ENCODE peak calls at places on chromosomes 3 and 15, in seven cellular contexts. E is astrocyte of the cerebellum; P is uterus; W is CD8-positive, alpha-beta T cell; Q is upper lobe of right lung; U is A549; O is heart left ventricle. F is an unnamed sample.

GRCh38 chr3:127760361-127760760 is 62.0 kb downstream of the MGLL start:
- DNase-seq in E (no peak), P (no peak), W (no peak), Q (no peak), U (no peak), O (no peak), F (no peak)

GRCh38 chr3:127997961-127998360 is 54.3 kb upstream of the SEC61A1 start:
- DNase-seq in E (no peak), P (no peak), W (no peak), Q (no peak), U (no peak), O (no peak), F (no peak)

GRCh38 chr15:39889601-39890000 is 30.5 kb downstream of the GPR176 start:
- DNase-seq in E (no peak), P (no peak), W (no peak), Q (no peak), U (no peak), O (no peak), F (no peak)

GRCh38 chr3:30688776-30689175 is 82.4 kb downstream of the TGFBR2 start:
- DNase-seq in E (no peak), P (no peak), W (no peak), Q (no peak), U (peak), O (no peak), F (peak)

GRCh38 chr3:78322780-78323179 is 1282.9 kb downstream of the ROBO2 start:
- DNase-seq in E (no peak), P (no peak), W (no peak), Q (no peak), U (no peak), O (no peak), F (no peak)

GRCh38 chr3:65995030-65995429 is 43.7 kb downstream of the MAGI1 start:
- DNase-seq in E (peak), P (no peak), W (no peak), Q (no peak), U (no peak), O (no peak), F (peak)

GRCh38 chr15:39364721-39365120 is 216.2 kb upstream of the THBS1 start:
- DNase-seq in E (no peak), P (no peak), W (no peak), Q (no peak), U (no peak), O (no peak), F (no peak)

GRCh38 chr3:15667484-15667883 is 65.9 kb downstream of the BTD start:
- DNase-seq in E (no peak), P (no peak), W (no peak), Q (no peak), U (no peak), O (no peak), F (no peak)

GRCh38 chr3:27216955-27217552 is 152.1 kb downstream of the NEK10 start:
- DNase-seq in E (peak), P (no peak), W (no peak), Q (no peak), U (peak), O (no peak), F (peak)

GRCh38 chr3:10268930-10269329 is 20.7 kb downstream of the TATDN2 start:
- DNase-seq in E (no peak), P (no peak), W (no peak), Q (no peak), U (no peak), O (no peak), F (no peak)

GRCh38 chr15:52445553-52445952 is 83.1 kb downstream of the MYO5A start:
- DNase-seq in E (no peak), P (no peak), W (no peak), Q (no peak), U (no peak), O (no peak), F (no peak)

GRCh38 chr3:125556314-125556713 is 36.3 kb upstream of the SNX4 start:
- DNase-seq in E (peak), P (no peak), W (no peak), Q (no peak), U (no peak), O (no peak), F (peak)

GRCh38 chr3:132343018-132343612 is 25.9 kb downstream of the ACP3 start:
- DNase-seq in E (peak), P (peak), W (no peak), Q (no peak), U (peak), O (peak), F (peak)

GRCh38 chr15:55514414-55514850 is 6.4 kb upstream of the DNAAF4 start:
- DNase-seq in E (no peak), P (no peak), W (no peak), Q (peak), U (no peak), O (no peak), F (no peak)

GRCh38 chr15:57890878-57891277 is 174.6 kb downstream of the ALDH1A2 start:
- DNase-seq in E (no peak), P (no peak), W (no peak), Q (no peak), U (no peak), O (no peak), F (no peak)

GRCh38 chr3:169501777-169502320 is 161.7 kb downstream of the MECOM start:
- DNase-seq in E (no peak), P (no peak), W (no peak), Q (no peak), U (no peak), O (no peak), F (no peak)

GRCh38 chr3:69612791-69613190 is 126.5 kb upstream of the MITF start:
- DNase-seq in E (no peak), P (no peak), W (no peak), Q (no peak), U (no peak), O (no peak), F (no peak)

GRCh38 chr3:77232557-77232956 is 192.7 kb downstream of the ROBO2 start:
- DNase-seq in E (no peak), P (no peak), W (no peak), Q (no peak), U (no peak), O (no peak), F (no peak)

GRCh38 chr15:66941791-66942190 is 123.6 kb upstream of the SMAD3 start:
- DNase-seq in E (no peak), P (no peak), W (no peak), Q (no peak), U (no peak), O (peak), F (no peak)

GRCh38 chr3:4060064-4060463 is 243.1 kb upstream of the SETMAR start:
- DNase-seq in E (no peak), P (no peak), W (no peak), Q (no peak), U (no peak), O (no peak), F (peak)

GRCh38 chr3:52171577-52172261 is 17.5 kb upstream of the POC1A start:
- DNase-seq in E (no peak), P (no peak), W (no peak), Q (no peak), U (peak), O (no peak), F (peak)

GRCh38 chr3:142977399-142977728 is 13.9 kb upstream of the PAQR9 start:
- DNase-seq in E (no peak), P (no peak), W (no peak), Q (no peak), U (peak), O (no peak), F (no peak)

GRCh38 chr3:106160396-106160795 is 291.6 kb upstream of the CBLB start:
- DNase-seq in E (no peak), P (no peak), W (no peak), Q (no peak), U (no peak), O (no peak), F (no peak)

GRCh38 chr15:51367322-51367976 is 26.0 kb downstream of the GLDN start:
- DNase-seq in E (no peak), P (no peak), W (no peak), Q (no peak), U (peak), O (no peak), F (peak)

GRCh38 chr3:71752911-71753715 is 542 bp upstream of the GPR27 start:
- DNase-seq in E (no peak), P (no peak), W (no peak), Q (no peak), U (no peak), O (no peak), F (no peak)

GRCh38 chr15:75152382-75153079 is 49.2 kb upstream of the C15orf39 start:
- DNase-seq in E (no peak), P (no peak), W (no peak), Q (no peak), U (no peak), O (no peak), F (no peak)

GRCh38 chr3:186053954-186054353 is 54.9 kb downstream of the ETV5 start:
- DNase-seq in E (no peak), P (no peak), W (no peak), Q (no peak), U (no peak), O (no peak), F (no peak)

GRCh38 chr3:123803521-123803920 is 80.6 kb downstream of the MYLK start:
- DNase-seq in E (no peak), P (no peak), W (no peak), Q (no peak), U (no peak), O (no peak), F (no peak)
- TF ChIP-seq CTCF in E (no peak), P (no peak), W (no peak), Q (no peak), U (no peak), O (no peak), F (no peak)

GRCh38 chr3:122795674-122795969 is 753 bp downstream of the SLC49A4 start:
- DNase-seq in E (no peak), P (no peak), W (no peak), Q (no peak), U (no peak), O (no peak), F (no peak)

GRCh38 chr3:122794779-122795673 is at the start of gene SLC49A4:
- DNase-seq in E (peak), P (peak), W (peak), Q (peak), U (peak), O (peak), F (peak)

GRCh38 chr3:122799322-122799721 is 4.5 kb downstream of the SLC49A4 start:
- DNase-seq in E (no peak), P (no peak), W (no peak), Q (no peak), U (no peak), O (no peak), F (no peak)

GRCh38 chr3:122800031-122800430 is 5.2 kb downstream of the SLC49A4 start:
- DNase-seq in E (no peak), P (no peak), W (no peak), Q (no peak), U (no peak), O (no peak), F (no peak)

GRCh38 chr3:122797291-122797690 is 2.4 kb downstream of the SLC49A4 start:
- DNase-seq in E (no peak), P (no peak), W (no peak), Q (no peak), U (peak), O (no peak), F (no peak)
- H3K4me3 ChIP-seq in E (no peak), P (no peak), W (no peak), Q (no peak), U (no peak), O (no peak), F (no peak)

GRCh38 chr15:79007066-79007465 is 62.2 kb upstream of the CTSH start:
- DNase-seq in E (no peak), P (no peak), W (no peak), Q (no peak), U (peak), O (no peak), F (peak)
- TF ChIP-seq CTCF in E (peak), P (no peak), W (no peak), Q (peak), U (peak), O (peak), F (peak)

GRCh38 chr15:81012588-81012987 is 11.9 kb downstream of the TLNRD1 start:
- DNase-seq in E (no peak), P (no peak), W (no peak), Q (no peak), U (no peak), O (no peak), F (no peak)

GRCh38 chr15:81013396-81013929 is 12.7 kb downstream of the TLNRD1 start:
- DNase-seq in E (no peak), P (no peak), W (no peak), Q (no peak), U (no peak), O (no peak), F (no peak)

GRCh38 chr15:81010086-81010485 is 9.4 kb downstream of the TLNRD1 start:
- DNase-seq in E (no peak), P (no peak), W (no peak), Q (no peak), U (no peak), O (no peak), F (no peak)

GRCh38 chr15:81014446-81015093 is 13.8 kb downstream of the TLNRD1 start:
- DNase-seq in E (no peak), P (no peak), W (no peak), Q (no peak), U (no peak), O (no peak), F (no peak)

DNA sequence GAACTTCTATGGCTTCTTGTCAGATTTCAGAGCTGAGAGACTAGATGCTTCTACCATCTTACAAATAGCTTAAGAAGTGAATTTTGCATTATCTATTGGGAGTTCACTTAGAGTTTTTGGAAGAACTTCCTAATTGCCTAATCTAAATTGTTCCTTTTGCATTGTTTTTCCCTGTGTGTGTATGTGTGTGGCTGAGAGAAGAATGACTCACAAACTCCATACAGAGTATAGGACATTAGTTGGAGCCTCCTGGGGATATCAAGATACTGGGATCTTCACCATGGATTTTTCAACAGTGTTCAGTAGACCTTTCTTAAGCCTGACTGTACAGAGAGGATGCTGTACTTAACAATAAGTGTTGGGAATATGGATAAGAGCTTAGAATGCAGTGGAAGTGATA is 10.9 kb downstream of the TLNRD1 start:
- DNase-seq in E (no peak), P (no peak), W (no peak), Q (no peak), U (no peak), O (no peak), F (peak)
- H3K4me3 ChIP-seq in E (no peak), P (no peak), W (no peak), Q (no peak), U (no peak), O (no peak), F (no peak)

GRCh38 chr3:112088944-112089343 is 2.8 kb downstream of the C3orf52 start:
- DNase-seq in E (no peak), P (no peak), W (no peak), Q (no peak), U (no peak), O (no peak), F (no peak)

GRCh38 chr3:112086857-112087524 is 802 bp downstream of the C3orf52 start:
- DNase-seq in E (no peak), P (no peak), W (no peak), Q (no peak), U (peak), O (no peak), F (peak)

GRCh38 chr3:112087746-112088145 is 1.6 kb downstream of the C3orf52 start:
- DNase-seq in E (no peak), P (no peak), W (no peak), Q (no peak), U (no peak), O (no peak), F (no peak)

GRCh38 chr3:112084980-112085697 is 1.1 kb upstream of the C3orf52 start:
- DNase-seq in E (no peak), P (no peak), W (no peak), Q (no peak), U (peak), O (no peak), F (no peak)

GRCh38 chr3:112086018-112086854 is at the start of gene C3orf52:
- DNase-seq in E (peak), P (peak), W (peak), Q (peak), U (peak), O (peak), F (peak)
- TF ChIP-seq CTCF in E (no peak), P (no peak), W (no peak), Q (peak), U (no peak), O (no peak), F (peak)

GRCh38 chr15:98896002-98896721 is 111.4 kb downstream of the PGPEP1L start:
- DNase-seq in E (no peak), P (no peak), W (no peak), Q (no peak), U (peak), O (no peak), F (peak)
- H3K4me3 ChIP-seq in E (no peak), P (no peak), W (no peak), Q (no peak), U (no peak), O (no peak), F (no peak)

DNA sequence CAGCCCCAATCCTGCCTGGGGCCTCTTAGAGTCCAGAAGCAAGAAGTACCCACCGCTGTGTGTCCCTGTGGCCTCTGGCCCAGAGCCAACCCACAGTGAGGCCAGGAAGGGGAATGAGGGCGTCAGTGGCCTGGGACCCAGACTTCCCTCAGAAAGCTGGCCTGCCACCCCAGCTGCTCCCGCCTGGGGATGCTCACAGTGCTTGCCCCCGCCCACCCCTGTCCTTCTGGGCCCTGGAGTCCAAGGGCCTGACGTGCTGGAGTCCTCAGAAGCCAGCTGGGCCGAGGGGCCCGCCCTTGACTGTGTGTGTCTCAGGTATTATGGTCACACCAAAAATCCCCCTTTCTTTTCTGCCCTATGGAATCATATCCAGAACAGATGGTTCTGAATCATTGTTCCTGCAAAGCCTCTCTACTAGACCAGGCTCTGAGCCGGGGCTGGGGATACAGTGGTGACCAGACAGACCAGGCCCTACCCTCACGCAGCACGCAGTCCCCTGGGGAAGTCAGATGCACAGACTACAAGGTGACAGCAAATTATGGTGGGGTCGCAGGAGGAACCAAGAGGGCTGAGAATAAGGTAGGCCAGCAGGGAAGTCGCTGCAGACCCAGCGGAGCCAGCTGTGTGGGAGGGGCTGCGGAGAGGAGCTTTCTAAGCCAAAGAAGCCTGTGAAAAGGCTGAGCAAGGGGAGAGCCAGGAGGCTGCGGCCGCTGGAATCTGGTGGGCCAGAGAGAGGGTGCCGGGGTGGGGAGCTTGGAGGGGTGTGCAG is 99.1 kb downstream of the VGLL4 start:
- DNase-seq in E (no peak), P (peak), W (no peak), Q (no peak), U (no peak), O (no peak), F (peak)
- TF ChIP-seq CTCF in E (no peak), P (no peak), W (no peak), Q (no peak), U (no peak), O (no peak), F (no peak)

DNA sequence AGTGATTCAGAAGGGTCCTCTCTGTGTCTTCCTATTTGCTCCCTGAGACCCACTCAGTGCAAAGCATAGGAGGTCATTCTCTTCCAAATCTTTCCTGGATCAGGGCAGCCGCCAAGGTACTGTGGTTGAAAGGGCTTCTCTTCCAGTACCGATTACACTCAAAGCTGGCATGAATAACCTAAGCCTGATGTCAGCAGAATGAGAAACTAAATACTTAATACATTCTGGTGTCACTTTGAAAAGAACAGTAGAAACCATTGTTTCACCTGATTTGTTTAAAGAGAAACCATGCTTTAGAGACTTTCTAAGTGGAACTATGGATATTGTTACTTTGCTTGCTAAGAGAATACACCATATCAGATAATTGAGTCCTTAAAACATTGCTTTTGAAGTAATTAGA is 50.2 kb downstream of the PDHB start:
- DNase-seq in E (peak), P (no peak), W (no peak), Q (no peak), U (no peak), O (no peak), F (peak)
- H3K4me3 ChIP-seq in E (no peak), P (no peak), W (no peak), Q (no peak), U (no peak), O (no peak), F (no peak)